ENCODE peak calls at places on chromosomes 13 and 19, in six cellular contexts. V, P, B, C, S and W are unnamed samples.

GRCh38 chr19:15935167-15935702 is 906 bp upstream of the CYP4F11 start:
- DNase-seq in V (no peak), P (no peak), B (peak; percentile 27), C (no peak), S (no peak), W (no peak)

GRCh38 chr13:52599853-52600603 is 42.2 kb upstream of the HNRNPA1L2 start:
- DNase-seq in V (no peak), P (peak; percentile 42), B (no peak), C (peak; percentile 39), S (peak; percentile 20), W (peak; percentile 26)

GRCh38 chr19:19485161-19485997 is 30.0 kb downstream of the TSSK6 start:
- DNase-seq in V (no peak), P (peak; percentile 45), B (no peak), C (no peak), S (no peak), W (peak; percentile 60)

GRCh38 chr19:2476451-2477140 is 669 bp downstream of the GADD45B start:
- DNase-seq in V (no peak), P (peak; percentile 49), B (peak; percentile 80), C (peak; percentile 48), S (peak; percentile 85), W (peak; percentile 83)

GRCh38 chr13:101149735-101150380 is 266.4 kb downstream of the NALCN start:
- DNase-seq in V (no peak), P (no peak), B (no peak), C (no peak), S (no peak), W (no peak)

GRCh38 chr19:6238643-6239281 is 41.0 kb downstream of the MLLT1 start:
- DNase-seq in V (no peak), P (peak; percentile 70), B (no peak), C (peak; percentile 60), S (no peak), W (peak; percentile 81)

GRCh38 chr13:95317037-95317989 is 16.1 kb upstream of the ABCC4 start:
- DNase-seq in V (no peak), P (peak; percentile 25), B (peak; percentile 81), C (no peak), S (no peak), W (peak; percentile 73)

GRCh38 chr19:3198901-3199700 is 13.4 kb downstream of the NCLN start:
- DNase-seq in V (no peak), P (no peak), B (no peak), C (no peak), S (no peak), W (no peak)

GRCh38 chr13:40781717-40782116 is 7.7 kb upstream of the SLC25A15 start:
- DNase-seq in V (no peak), P (no peak), B (no peak), C (no peak), S (no peak), W (no peak)

GRCh38 chr13:99258946-99259345 is 767 bp upstream of the GPR18 start:
- DNase-seq in V (no peak), P (no peak), B (no peak), C (no peak), S (no peak), W (no peak)

GRCh38 chr19:3873151-3873550 is 4.3 kb upstream of the ZFR2 start:
- DNase-seq in V (no peak), P (no peak), B (no peak), C (no peak), S (no peak), W (no peak)

GRCh38 chr13:35600137-35600536 is 123.6 kb upstream of the MAB21L1 start:
- DNase-seq in V (no peak), P (no peak), B (no peak), C (no peak), S (no peak), W (no peak)

GRCh38 chr19:7670150-7670784 is 1.4 kb downstream of the RETN start:
- DNase-seq in V (no peak), P (no peak), B (no peak), C (no peak), S (peak; percentile 44), W (no peak)

GRCh38 chr19:15897738-15898276 is at the start of gene CYP4F2:
- DNase-seq in V (no peak), P (no peak), B (no peak), C (no peak), S (no peak), W (no peak)

GRCh38 chr13:76350399-76350798 is 535.8 kb downstream of the KCTD12 start:
- DNase-seq in V (no peak), P (no peak), B (no peak), C (no peak), S (no peak), W (no peak)

GRCh38 chr13:46544208-46544607 is 8.8 kb upstream of the LRCH1 start:
- DNase-seq in V (no peak), P (no peak), B (no peak), C (no peak), S (no peak), W (no peak)

GRCh38 chr19:33621811-33622504 is at the start of gene CHST8:
- DNase-seq in V (no peak), P (peak; percentile 40), B (no peak), C (peak; percentile 55), S (no peak), W (peak; percentile 43)

GRCh38 chr19:38888876-38889275 is 10.5 kb downstream of the SIRT2 start:
- DNase-seq in V (no peak), P (no peak), B (no peak), C (no peak), S (no peak), W (peak; percentile 35)

GRCh38 chr19:45607071-45608029 is 5.3 kb upstream of the GPR4 start:
- DNase-seq in V (peak; percentile 72), P (peak; percentile 79), B (peak; percentile 33), C (peak; percentile 84), S (peak; percentile 69), W (peak; percentile 92)

GRCh38 chr13:26951581-26952177 is 191.1 kb upstream of the GPR12 start:
- DNase-seq in V (no peak), P (no peak), B (no peak), C (no peak), S (no peak), W (peak; percentile 78)